ENCODE peak calls at places on chromosomes 13 and 19, in seven cellular contexts. H is heart right ventricle; Z is colonic mucosa; F is RWPE1; Q is T-helper 2 cell; U is naive thymus-derived CD4-positive, alpha-beta T cell; S is GM12865. Y is an unnamed sample.

GRCh38 chr13:72808917-72809500 is 27.1 kb downstream of the PIBF1 start:
- DNase-seq in U (no peak), H (no peak), Z (no peak), F (peak), Q (no peak), S (peak), Y (peak)

GRCh38 chr19:35963514-35963913 is 27.3 kb downstream of the LRFN3 start:
- DNase-seq in H (no peak), U (no peak), F (peak), Z (no peak), Q (no peak), S (peak), Y (no peak)

GRCh38 chr13:33199282-33199850 is 86.2 kb downstream of the STARD13 start:
- DNase-seq in H (no peak), F (no peak), U (no peak), Q (no peak), S (peak), Z (no peak), Y (no peak)

GRCh38 chr19:31340059-31341025 is 8.9 kb downstream of the TSHZ3 start:
- DNase-seq in U (peak), Z (no peak), F (no peak), Q (no peak), H (no peak), S (no peak), Y (peak)

GRCh38 chr19:6325614-6326013 is 7.8 kb downstream of the ACER1 start:
- DNase-seq in Q (no peak), S (no peak), H (no peak), U (no peak), F (no peak), Z (no peak), Y (no peak)

GRCh38 chr13:48562296-48563066 is 29.6 kb upstream of the RCBTB2 start:
- DNase-seq in F (no peak), Z (no peak), Q (peak), H (no peak), U (peak), S (peak), Y (no peak)

GRCh38 chr19:15177269-15178116 is 23.3 kb downstream of the NOTCH3 start:
- DNase-seq in U (peak), S (peak), F (peak), Q (peak), Z (peak), H (peak), Y (peak)

GRCh38 chr19:11125994-11126685 is 29.4 kb downstream of the SPC24 start:
- DNase-seq in Z (peak), U (peak), Q (peak), F (peak), H (peak), S (peak), Y (peak)

GRCh38 chr13:63198076-63198475 is 1782.4 kb upstream of the PCDH20 start:
- DNase-seq in Q (no peak), H (no peak), S (no peak), U (no peak), F (no peak), Z (no peak), Y (peak)

GRCh38 chr19:55443045-55443823 is at the start of gene SHISA7:
- DNase-seq in F (no peak), U (no peak), Z (no peak), S (no peak), Q (no peak), H (no peak), Y (peak)

GRCh38 chr13:19606152-19606551 is 27.3 kb upstream of the MPHOSPH8 start:
- DNase-seq in H (no peak), U (no peak), S (no peak), Z (no peak), Q (no peak), F (peak), Y (no peak)

GRCh38 chr19:39603825-39604224 is 1.5 kb downstream of the LGALS13 start:
- DNase-seq in U (no peak), H (no peak), S (no peak), F (no peak), Z (no peak), Q (no peak), Y (no peak)

GRCh38 chr13:33868343-33868994 is 50.5 kb downstream of the RFC3 start:
- DNase-seq in S (no peak), H (no peak), F (no peak), U (no peak), Q (no peak), Z (no peak), Y (no peak)

GRCh38 chr13:105365831-105366230 is 1169.6 kb downstream of the EFNB2 start:
- DNase-seq in S (no peak), Q (no peak), U (no peak), H (no peak), F (no peak), Z (no peak), Y (no peak)

GRCh38 chr19:49924004-49924880 is 4.8 kb upstream of the ATF5 start:
- DNase-seq in Z (no peak), H (no peak), F (no peak), S (no peak), U (no peak), Q (no peak), Y (peak)